ENCODE peak calls at places on chromosomes 3 and 15, in eight cellular contexts. J is PC-3, F is neural progenitor cell, Z is endothelial cell of umbilical vein, Y is MM.1S, D is astrocyte, H is GM23338, M is HCT116. C is an unnamed sample.

GRCh38 chr3:106734712-106735111 is 642.5 kb upstream of the CCDC54 start:
- DNase-seq in J (no peak), M (no peak), D (no peak), F (no peak), Y (no peak), H (no peak), Z (no peak), C (no peak)

GRCh38 chr15:101446527-101447167 is 42.9 kb downstream of the PCSK6 start:
- DNase-seq in M (no peak), H (no peak), J (peak; percentile 19), Y (no peak), D (no peak), F (no peak), Z (no peak), C (peak; percentile 30)

GRCh38 chr3:5677560-5677959 is 490.1 kb downstream of the EDEM1 start:
- DNase-seq in H (no peak), D (no peak), J (no peak), F (no peak), Y (no peak), Z (no peak), M (no peak), C (no peak)

GRCh38 chr3:177498037-177498857 is 301.0 kb upstream of the TBL1XR1 start:
- DNase-seq in J (peak; percentile 89), Z (peak; percentile 43), F (no peak), H (no peak), M (no peak), Y (no peak), D (peak; percentile 85), C (no peak)

GRCh38 chr15:40693904-40694705 is 869 bp upstream of the RAD51 start:
- DNase-seq in D (peak; percentile 82), H (no peak), F (no peak), J (peak; percentile 6), M (no peak), Z (no peak), Y (peak; percentile 29), C (peak; percentile 39)

GRCh38 chr3:62569609-62570008 is 196.3 kb upstream of the FEZF2 start:
- DNase-seq in Z (no peak), J (no peak), F (no peak), M (no peak), H (no peak), D (no peak), Y (no peak), C (no peak)

GRCh38 chr15:52282418-52282817 is 13.2 kb downstream of the MYO5C start:
- DNase-seq in F (no peak), D (no peak), H (no peak), Y (no peak), J (no peak), M (no peak), Z (no peak), C (no peak)

GRCh38 chr15:52037889-52038505 is 19.0 kb downstream of the MAPK6 start:
- DNase-seq in D (no peak), Z (no peak), J (no peak), F (no peak), Y (no peak), M (no peak), H (no peak), C (no peak)

GRCh38 chr3:62109534-62109933 is 263.8 kb downstream of the FEZF2 start:
- DNase-seq in Y (no peak), Z (no peak), J (no peak), M (no peak), F (no peak), H (peak; percentile 67), D (peak; percentile 95), C (peak; percentile 95)

GRCh38 chr3:45275006-45275704 is 49.1 kb upstream of the TMEM158 start:
- DNase-seq in J (no peak), H (peak; percentile 15), D (no peak), Z (no peak), Y (no peak), F (no peak), M (no peak), C (no peak)

GRCh38 chr3:48784426-48785120 is 63.1 kb downstream of the PRKAR2A start:
- DNase-seq in M (no peak), J (peak; percentile 58), F (no peak), Z (no peak), Y (no peak), H (no peak), D (peak; percentile 86), C (peak; percentile 39)

GRCh38 chr3:110598847-110599490 is 472.6 kb upstream of the NECTIN3 start:
- DNase-seq in J (peak; percentile 12), D (peak; percentile 65), H (peak; percentile 84), F (no peak), Y (no peak), Z (no peak), M (no peak), C (peak; percentile 51)

GRCh38 chr3:194330579-194330978 is 20.5 kb downstream of the CPN2 start:
- DNase-seq in H (no peak), Y (no peak), Z (no peak), D (peak; percentile 64), J (peak; percentile 75), F (no peak), M (no peak), C (peak; percentile 75)

GRCh38 chr3:71127463-71128243 is 455.9 kb downstream of the FOXP1 start:
- DNase-seq in Z (peak; percentile 73), H (no peak), D (peak; percentile 83), M (no peak), F (no peak), Y (no peak), J (no peak), C (peak; percentile 41)

DNA sequence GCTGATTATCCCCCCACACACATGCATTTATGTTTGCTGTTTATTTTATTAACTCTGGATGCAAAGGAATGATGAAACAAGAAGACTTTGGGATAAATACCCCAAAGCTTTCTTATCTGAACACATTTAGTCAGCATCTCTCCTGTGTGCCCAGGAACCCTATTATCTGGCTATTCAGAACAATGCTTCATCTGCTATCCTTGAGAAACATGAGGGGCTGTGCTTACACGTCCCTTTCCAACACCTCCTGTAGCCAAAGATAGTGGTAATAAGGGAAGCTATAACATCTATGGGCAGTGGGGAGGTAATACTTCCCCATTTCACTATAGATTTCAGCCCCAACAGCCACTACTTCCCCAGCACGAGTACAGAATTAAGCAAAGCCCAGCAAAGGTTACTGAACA is 94.7 kb downstream of the SSR3 start:
- DNase-seq in F (no peak), J (no peak), Z (no peak), Y (no peak), M (no peak), H (no peak), D (no peak), C (no peak)
- TF ChIP-seq EZH2 in F (no peak), J (no peak), Z (no peak), Y (no peak), M (no peak), H (no peak), D (no peak), C (no peak)

DNA sequence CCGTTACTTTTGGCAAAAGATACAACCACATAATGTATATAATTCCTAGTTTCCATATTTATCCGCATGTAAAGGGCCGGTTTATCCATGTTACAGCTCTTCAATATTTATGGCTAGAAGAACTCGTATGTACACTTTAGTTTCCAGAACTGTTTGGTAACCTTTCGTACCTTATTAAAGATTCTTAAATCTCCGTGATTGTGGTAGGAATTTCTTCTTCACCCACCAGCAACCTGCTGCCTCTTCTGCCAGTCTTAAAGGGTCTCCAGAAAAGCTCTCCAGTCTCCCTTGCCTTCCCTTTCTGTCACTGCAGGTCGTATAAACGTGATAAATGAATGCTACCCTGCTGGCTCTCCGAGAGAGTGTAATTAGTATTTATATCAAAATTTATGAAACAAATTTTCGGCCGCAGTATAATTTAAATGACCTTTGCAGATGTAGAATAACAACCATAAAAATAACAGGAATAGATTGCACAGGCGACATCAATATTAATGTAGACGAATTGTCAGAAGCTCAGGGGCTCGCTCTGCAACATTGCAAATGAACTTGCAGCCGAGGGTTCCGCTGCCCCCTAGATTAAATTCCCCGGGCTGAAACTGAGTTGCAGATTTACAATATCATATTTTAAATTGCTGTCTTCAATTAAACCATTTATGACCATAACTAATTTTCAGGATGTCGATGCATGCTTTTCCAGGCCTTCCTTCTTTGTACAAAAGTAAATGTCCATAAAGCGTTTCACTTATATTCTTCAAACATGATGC is 5.4 kb downstream of the ZIC1 start:
- DNase-seq in D (no peak), M (no peak), J (no peak), H (no peak), Z (no peak), F (peak; percentile 3), Y (no peak), C (no peak)
- TF ChIP-seq EZH2 in D (no peak), M (no peak), J (peak; percentile 51), H (peak; percentile 88), Z (no peak), F (peak; percentile 63), Y (no peak), C (no peak)

GRCh38 chr3:137768021-137768360 is 3.9 kb downstream of the SOX14 start:
- DNase-seq in M (no peak), Z (no peak), J (no peak), F (peak; percentile 36), Y (no peak), H (no peak), D (no peak), C (no peak)
- TF ChIP-seq EZH2 in M (no peak), Z (no peak), J (no peak), F (no peak), Y (no peak), H (peak; percentile 23), D (no peak), C (no peak)

GRCh38 chr15:74955017-74955416 is 1.6 kb downstream of the RPP25 start:
- DNase-seq in D (no peak), Z (no peak), F (no peak), M (no peak), H (no peak), Y (no peak), J (no peak), C (no peak)

GRCh38 chr15:74956648-74957300 is at the start of gene RPP25:
- DNase-seq in D (peak; percentile 36), J (peak; percentile 77), Z (peak; percentile 76), F (peak; percentile 87), Y (peak; percentile 76), H (peak; percentile 92), M (peak; percentile 78), C (peak; percentile 87)

GRCh38 chr15:74957301-74958035 is 896 bp upstream of the RPP25 start:
- DNase-seq in H (peak; percentile 60), F (peak; percentile 49), Y (no peak), M (no peak), Z (no peak), D (no peak), J (no peak), C (peak; percentile 59)

GRCh38 chr15:74954515-74954914 is 2.1 kb downstream of the RPP25 start:
- DNase-seq in Y (no peak), H (no peak), M (no peak), Z (peak; percentile 59), D (peak; percentile 77), F (peak; percentile 38), J (no peak), C (peak; percentile 52)

DNA sequence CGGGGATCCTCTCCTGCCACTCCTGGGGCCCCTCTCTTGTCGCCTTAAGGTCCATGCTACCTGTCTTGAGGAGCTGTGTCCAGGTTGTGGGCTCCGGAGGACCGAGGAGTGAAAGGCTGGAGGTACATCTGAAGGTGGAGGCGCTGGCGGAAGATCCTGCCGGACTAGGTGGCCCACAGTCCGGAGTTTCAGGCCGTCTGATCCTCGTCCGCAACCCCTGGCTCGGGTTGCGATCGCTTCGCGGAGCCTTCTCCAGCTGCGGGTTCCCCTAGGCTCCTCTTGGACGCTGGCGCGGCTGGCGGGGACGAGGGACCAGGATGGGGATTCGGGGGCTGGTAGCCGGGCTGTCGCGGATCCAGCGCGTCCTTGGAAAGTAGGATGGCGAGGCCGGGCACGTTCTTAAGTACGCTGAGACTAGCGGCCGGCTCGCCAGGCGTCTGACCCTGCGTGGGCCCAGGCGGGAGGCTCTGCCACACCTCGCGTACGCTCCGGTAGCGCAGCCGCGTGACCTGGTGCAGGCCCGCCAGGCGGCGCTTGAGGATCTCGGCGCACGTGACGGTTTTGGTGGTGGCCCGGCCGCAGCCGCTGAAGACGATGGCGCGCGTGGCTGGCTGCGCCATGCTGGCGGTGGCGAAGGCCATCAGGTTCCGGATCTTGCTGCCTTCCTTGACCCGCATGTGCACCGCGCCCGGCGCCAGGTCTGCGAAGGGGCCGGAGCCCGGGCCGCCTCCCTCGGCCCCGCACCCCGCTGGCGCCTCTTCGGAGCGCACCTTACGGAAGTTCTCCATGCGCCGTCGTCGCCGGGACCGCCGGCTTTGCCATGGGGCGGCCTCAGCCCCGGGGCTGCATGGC is 550 bp downstream of the RPP25 start:
- DNase-seq in H (peak; percentile 79), Z (peak; percentile 79), J (no peak), Y (peak; percentile 72), D (peak; percentile 29), M (no peak), F (peak; percentile 86), C (peak; percentile 85)
- TF ChIP-seq EZH2 in H (no peak), Z (no peak), J (no peak), Y (no peak), D (no peak), M (no peak), F (peak; percentile 55), C (no peak)

C was measured in GM23248.